ENCODE peak calls at places on chromosomes 11 and 22, in seven cellular contexts. J is neuronal stem cell, Z is mesenchymal stem cell, B is IMR-90, W is H9, M is trophoblast cell, U is H1. A is an unnamed sample.

GRCh38 chr11:1260023-1260501 is 37.2 kb downstream of the MUC5B start:
- DNase-seq in M (no peak), Z (peak), U (no peak), W (peak), B (no peak), J (no peak), A (peak)

GRCh38 chr11:19432370-19433163 is 191.8 kb upstream of the E2F8 start:
- DNase-seq in W (no peak), B (peak), J (no peak), Z (peak), M (no peak), U (peak), A (peak)

GRCh38 chr11:36116161-36116560 is 172.3 kb downstream of the LDLRAD3 start:
- DNase-seq in U (no peak), J (no peak), M (no peak), Z (no peak), W (no peak), B (no peak), A (no peak)

GRCh38 chr22:37639070-37639760 is at the start of gene SH3BP1:
- DNase-seq in U (peak), M (peak), W (peak), B (no peak), Z (peak), J (no peak), A (peak)

GRCh38 chr11:76789443-76789719 is 6.2 kb downstream of the TSKU start:
- DNase-seq in Z (no peak), U (no peak), B (no peak), J (no peak), W (no peak), M (no peak), A (no peak)

GRCh38 chr11:44708063-44708462 is 18.7 kb upstream of the TSPAN18 start:
- DNase-seq in M (no peak), J (no peak), W (no peak), Z (no peak), U (no peak), B (no peak), A (no peak)

GRCh38 chr11:110287537-110287936 is 8.9 kb downstream of the RDX start:
- DNase-seq in B (no peak), Z (no peak), J (no peak), W (no peak), U (no peak), M (no peak), A (no peak)

GRCh38 chr11:105046898-105047579 is 1.9 kb upstream of the CARD16 start:
- DNase-seq in M (peak), U (no peak), Z (peak), B (peak), W (no peak), J (no peak), A (peak)

GRCh38 chr11:7498193-7498592 is 12.9 kb downstream of the OLFML1 start:
- DNase-seq in U (no peak), J (no peak), M (no peak), B (no peak), Z (no peak), W (no peak), A (no peak)

GRCh38 chr22:46993626-46994025 is 231.2 kb downstream of the TBC1D22A start:
- DNase-seq in J (no peak), M (peak), B (no peak), Z (no peak), W (no peak), U (no peak), A (peak)

GRCh38 chr11:73453562-73453961 is 77.4 kb downstream of the RELT start:
- DNase-seq in M (no peak), W (no peak), Z (peak), J (no peak), B (peak), U (no peak), A (no peak)

GRCh38 chr11:86182976-86183584 is 61.5 kb upstream of the EED start:
- DNase-seq in M (peak), B (peak), Z (no peak), J (no peak), U (no peak), W (no peak), A (no peak)

GRCh38 chr11:120523196-120523595 is 11.6 kb downstream of the GRIK4 start:
- DNase-seq in J (no peak), W (peak), B (no peak), Z (no peak), U (no peak), M (no peak), A (no peak)

GRCh38 chr11:38448284-38448683 is 1850.2 kb upstream of the RAG2 start:
- DNase-seq in W (no peak), Z (no peak), M (no peak), U (no peak), B (no peak), J (no peak), A (no peak)

GRCh38 chr11:70367071-70367470 is 31.3 kb upstream of the CTTN start:
- DNase-seq in W (no peak), U (peak), B (peak), J (no peak), Z (peak), M (no peak), A (no peak)

GRCh38 chr22:30894371-30894740 is 74.2 kb downstream of the MORC2 start:
- DNase-seq in U (peak), B (no peak), J (no peak), M (no peak), W (no peak), Z (no peak), A (no peak)

GRCh38 chr22:34214372-34214771 is 294.1 kb upstream of the LARGE1 start:
- DNase-seq in J (no peak), B (no peak), Z (no peak), M (no peak), W (no peak), U (no peak), A (no peak)

GRCh38 chr22:47605441-47605840 is 843.0 kb downstream of the TBC1D22A start:
- DNase-seq in M (no peak), J (no peak), Z (no peak), W (no peak), U (no peak), B (no peak), A (no peak)

GRCh38 chr22:40894417-40894816 is 32.5 kb upstream of the DNAJB7 start:
- DNase-seq in B (no peak), J (no peak), M (no peak), Z (no peak), U (no peak), W (no peak), A (no peak)

GRCh38 chr11:112453601-112454577 is 193.2 kb upstream of the PLET1 start:
- DNase-seq in U (peak), Z (peak), W (peak), B (peak), J (no peak), M (peak), A (peak)

GRCh38 chr11:7673724-7674434 is 579 bp upstream of the CYB5R2 start:
- DNase-seq in Z (peak), W (peak), B (no peak), U (peak), M (peak), J (peak), A (peak)

GRCh38 chr22:30400159-30400558 is 3.3 kb downstream of the SEC14L2 start:
- DNase-seq in W (no peak), M (no peak), Z (no peak), J (no peak), U (no peak), B (no peak), A (no peak)

GRCh38 chr11:121385693-121386092 is 66.4 kb upstream of the SORL1 start:
- DNase-seq in J (no peak), U (no peak), B (no peak), M (no peak), W (no peak), Z (no peak), A (no peak)

GRCh38 chr11:73729594-73730206 is 31.2 kb downstream of the RAB6A start:
- DNase-seq in B (no peak), M (no peak), U (peak), Z (peak), W (peak), J (peak), A (peak)

GRCh38 chr22:42994917-42995562 is 19.9 kb downstream of the PACSIN2 start:
- DNase-seq in Z (peak), B (peak), U (no peak), J (no peak), W (no peak), M (no peak), A (no peak)

DNA sequence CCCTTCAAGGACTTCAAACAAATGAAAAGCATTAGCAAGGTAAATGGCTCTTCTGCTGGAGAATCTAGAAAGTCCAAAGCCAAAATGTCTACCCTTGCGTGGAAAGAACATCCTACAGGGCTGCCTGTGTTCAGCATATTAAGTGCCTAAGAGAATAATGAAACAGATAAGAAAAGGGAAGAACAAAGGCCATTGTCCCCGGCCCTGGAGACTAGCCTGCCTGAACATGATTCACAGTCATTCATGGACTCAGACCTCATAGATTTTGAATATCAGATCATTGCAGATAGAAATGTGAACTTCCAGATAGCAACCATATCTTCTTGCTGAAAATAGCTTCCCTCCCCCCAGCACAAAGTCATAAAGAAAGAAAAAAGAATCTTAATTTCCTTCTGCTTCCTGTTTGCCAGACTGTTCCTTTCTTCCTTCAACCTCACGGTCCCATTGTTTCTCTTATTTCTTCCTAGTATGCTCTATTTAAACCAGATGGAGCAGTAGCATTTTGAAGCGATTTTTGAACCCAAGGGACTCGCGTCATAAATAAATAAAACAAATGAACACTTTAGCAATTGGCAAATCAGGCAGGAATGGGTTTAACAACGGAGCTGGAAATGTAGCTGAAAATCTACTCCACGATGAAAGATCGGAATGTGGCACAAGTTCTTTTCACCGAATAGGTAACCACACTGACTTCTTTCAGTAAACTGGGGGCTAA is 408.2 kb upstream of the CCDC90B start:
- DNase-seq in M (no peak), Z (no peak), W (no peak), B (no peak), J (no peak), U (no peak), A (no peak)
- H3K9ac ChIP-seq in M (no peak), Z (peak), W (no peak), B (no peak), J (no peak), U (no peak), A (no peak)

GRCh38 chr11:103364687-103365086 is 255.5 kb downstream of the DYNC2H1 start:
- DNase-seq in Z (no peak), J (no peak), W (no peak), B (peak), U (no peak), M (no peak), A (no peak)

GRCh38 chr11:103370076-103370475 is 260.9 kb downstream of the DYNC2H1 start:
- DNase-seq in Z (no peak), B (no peak), U (no peak), M (no peak), W (no peak), J (no peak), A (no peak)

GRCh38 chr11:103367650-103368049 is 258.4 kb downstream of the DYNC2H1 start:
- DNase-seq in W (no peak), Z (no peak), J (no peak), B (no peak), U (no peak), M (no peak), A (no peak)

GRCh38 chr11:103368151-103368550 is 258.9 kb downstream of the DYNC2H1 start:
- DNase-seq in M (no peak), J (no peak), U (no peak), W (no peak), Z (no peak), B (no peak), A (no peak)
- H2BK5ac ChIP-seq in M (no peak), J (no peak), U (no peak), W (no peak), Z (no peak), B (no peak), A (no peak)

DNA sequence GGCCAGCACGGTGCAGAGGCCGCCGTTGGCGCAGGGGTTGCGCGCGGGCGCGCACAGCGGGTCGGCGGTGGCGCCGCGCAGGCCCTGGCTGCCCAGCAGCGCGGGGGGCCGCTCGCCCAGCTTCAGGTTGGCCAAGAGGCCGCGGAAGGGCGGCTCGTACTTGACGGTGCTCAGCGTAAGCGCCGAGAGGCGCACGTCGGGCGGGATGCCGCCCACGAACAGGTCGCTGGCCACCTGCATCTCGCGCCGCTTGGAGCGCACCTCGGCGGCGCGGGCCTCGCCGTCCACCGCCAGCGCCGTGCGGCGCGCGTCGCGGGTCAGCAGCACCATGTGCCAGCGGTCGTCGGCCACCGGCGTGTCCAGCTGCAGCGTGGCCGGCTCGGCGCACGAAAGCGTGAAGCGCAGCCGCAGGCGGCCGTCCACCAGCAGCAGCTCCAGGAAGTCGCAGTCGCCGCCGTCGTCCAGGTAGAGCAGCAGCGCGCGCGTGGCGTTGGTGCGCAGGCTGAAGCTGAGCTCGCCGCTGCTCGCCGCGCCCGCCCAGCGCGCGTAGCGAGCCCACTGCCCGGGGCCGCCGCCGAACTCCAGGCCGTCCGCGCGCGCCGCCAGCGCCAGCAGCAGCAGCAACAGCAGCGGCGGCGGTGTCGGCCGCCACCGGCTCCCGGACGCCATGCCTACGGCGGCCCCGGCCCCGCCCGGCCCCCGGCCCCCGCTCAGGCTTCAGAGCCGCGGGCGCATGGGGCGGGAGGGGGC is 9.8 kb downstream of the NRXN2 start:
- DNase-seq in Z (peak), B (peak), W (no peak), U (no peak), J (no peak), M (peak), A (peak)
- H3K4me2 ChIP-seq in Z (peak), B (no peak), W (peak), U (peak), J (peak), M (peak), A (peak)

GRCh38 chr11:111418436-111418787 is 39.3 kb upstream of the POU2AF1 start:
- DNase-seq in M (no peak), J (no peak), B (no peak), W (no peak), Z (no peak), U (no peak), A (no peak)
- H3K9ac ChIP-seq in M (no peak), J (no peak), B (no peak), W (no peak), Z (no peak), U (no peak), A (no peak)

A was measured in mesendoderm.